ENCODE peak calls at places on chromosome 4, in four cellular contexts. L is stimulated activated CD8-positive, alpha-beta memory T cell treated with anti-CD3 and anti-CD28 coated beads, Interleukin-4, amount 100 ng/mL, for 4 hours; V is cardiac muscle cell; O is activated T-helper 1 cell treated with Interleukin-2 at 50 U/mL for 16 hours. R is an unnamed sample.

GRCh38 chr4:104015680-104016079 is 295.9 kb upstream of the TACR3 start:
- DNase-seq in L (no peak), V (peak; percentile 2), O (no peak), R (no peak)

GRCh38 chr4:4289055-4289454 is 899 bp downstream of the LYAR start:
- DNase-seq in L (no peak), V (no peak), O (no peak), R (no peak)

GRCh38 chr4:183154701-183155391 is 55.8 kb downstream of the WWC2 start:
- DNase-seq in L (no peak), V (no peak), O (no peak), R (no peak)

GRCh38 chr4:122633211-122633610 is 12.3 kb upstream of the IL21 start:
- DNase-seq in L (no peak), V (peak; percentile 12), O (no peak), R (no peak)

GRCh38 chr4:46992338-46992737 is 1.0 kb downstream of the GABRA4 start:
- DNase-seq in L (no peak), V (no peak), O (no peak), R (no peak)

GRCh38 chr4:145535202-145535601 is 53.5 kb downstream of the SMAD1 start:
- DNase-seq in L (no peak), V (no peak), O (no peak), R (no peak)

GRCh38 chr4:44071959-44072955 is 376.4 kb downstream of the KCTD8 start:
- DNase-seq in L (no peak), V (no peak), O (no peak), R (no peak)

GRCh38 chr4:8015512-8015911 is 75.9 kb upstream of the AFAP1 start:
- DNase-seq in L (no peak), V (peak; percentile 16), O (no peak), R (no peak)

GRCh38 chr4:11130195-11130975 is 298.3 kb downstream of the HS3ST1 start:
- DNase-seq in L (no peak), V (peak; percentile 91), O (no peak), R (no peak)

GRCh38 chr4:10099521-10100325 is 16.9 kb downstream of the WDR1 start:
- DNase-seq in L (no peak), V (no peak), O (no peak), R (no peak)

GRCh38 chr4:102541708-102542107 is 40.5 kb downstream of the NFKB1 start:
- DNase-seq in L (no peak), V (no peak), O (no peak), R (no peak)

GRCh38 chr4:92629302-92629701 is 325.5 kb downstream of the GRID2 start:
- DNase-seq in L (no peak), V (no peak), O (no peak), R (no peak)

GRCh38 chr4:138263438-138263837 is 21.3 kb upstream of the SLC7A11 start:
- DNase-seq in L (no peak), V (peak; percentile 54), O (no peak), R (no peak)

GRCh38 chr4:38529189-38530115 is 134.5 kb upstream of the KLF3 start:
- DNase-seq in L (no peak), V (no peak), O (peak; percentile 20), R (peak; percentile 49)

R was measured in immature natural killer cell.